ENCODE peak calls at places on chromosomes 6 and 20, in seven cellular contexts. E is tibial nerve; Z is foreskin fibroblast; V is fibroblast of lung; L is NB4; C is CD8-positive, alpha-beta T cell; U is progenitor cell of endocrine pancreas. I is an unnamed sample.

GRCh38 chr6:114389111-114389510 is 46.3 kb upstream of the HS3ST5 start:
- DNase-seq in U (no peak), V (peak), Z (no peak), E (no peak), L (no peak), C (no peak), I (no peak)

GRCh38 chr6:42366999-42367352 is 84.8 kb downstream of the TRERF1 start:
- DNase-seq in C (no peak), L (no peak), U (no peak), V (no peak), E (no peak), Z (no peak), I (no peak)

GRCh38 chr20:23257106-23257761 is 93.4 kb upstream of the NXT1 start:
- DNase-seq in C (no peak), L (no peak), V (peak), E (no peak), U (no peak), Z (no peak), I (no peak)

GRCh38 chr6:147205690-147206600 is 1.7 kb downstream of the STXBP5 start:
- DNase-seq in C (no peak), Z (no peak), E (no peak), U (no peak), V (peak), L (no peak), I (no peak)

GRCh38 chr6:39203804-39204495 is 25.3 kb downstream of the KCNK5 start:
- DNase-seq in V (no peak), U (no peak), E (no peak), C (no peak), L (no peak), Z (no peak), I (no peak)

GRCh38 chr20:50788045-50788867 is 6.6 kb upstream of the BCAS4 start:
- DNase-seq in U (no peak), C (no peak), L (peak), V (peak), Z (peak), E (no peak), I (no peak)

GRCh38 chr6:23446394-23447001 is 679.5 kb upstream of the NRSN1 start:
- DNase-seq in V (peak), E (no peak), Z (peak), C (no peak), U (no peak), L (peak), I (no peak)

GRCh38 chr20:57231951-57232428 is 34.5 kb downstream of the BMP7 start:
- DNase-seq in L (no peak), C (no peak), Z (no peak), V (no peak), U (no peak), E (no peak), I (no peak)

GRCh38 chr6:9540126-9540525 is 874.7 kb downstream of the TFAP2A start:
- DNase-seq in L (no peak), E (no peak), U (no peak), V (peak), Z (no peak), C (no peak), I (no peak)

GRCh38 chr20:62577447-62577846 is 64.9 kb upstream of the SLCO4A1 start:
- DNase-seq in Z (no peak), L (no peak), C (no peak), V (no peak), U (no peak), E (no peak), I (no peak)

GRCh38 chr20:57938158-57939108 is 228.6 kb upstream of the PMEPA1 start:
- DNase-seq in V (peak), U (no peak), Z (no peak), C (no peak), E (no peak), L (no peak), I (no peak)

GRCh38 chr6:107641500-107641931 is 151.6 kb downstream of the SOBP start:
- DNase-seq in E (no peak), C (no peak), V (no peak), Z (no peak), U (no peak), L (no peak), I (no peak)

GRCh38 chr20:23121766-23122095 is 35.6 kb upstream of the CD93 start:
- DNase-seq in L (no peak), E (no peak), U (no peak), V (no peak), Z (no peak), C (no peak), I (no peak)

GRCh38 chr6:132252113-132252512 is 149.2 kb downstream of the MOXD1 start:
- DNase-seq in E (no peak), L (no peak), V (no peak), U (no peak), C (no peak), Z (no peak), I (no peak)

GRCh38 chr6:20565291-20565690 is 31.0 kb downstream of the CDKAL1 start:
- DNase-seq in E (no peak), Z (no peak), L (no peak), U (no peak), C (no peak), V (no peak), I (no peak)

GRCh38 chr6:45422541-45423110 is 44.9 kb upstream of the SUPT3H start:
- DNase-seq in U (peak), L (peak), Z (peak), C (peak), V (peak), E (no peak), I (peak)

GRCh38 chr6:53894086-53894485 is 99.3 kb downstream of the LRRC1 start:
- DNase-seq in L (peak), V (peak), E (no peak), U (no peak), C (no peak), Z (peak), I (no peak)

GRCh38 chr6:44034931-44035345 is 92.3 kb downstream of the MRPL14 start:
- DNase-seq in E (no peak), Z (no peak), U (no peak), C (no peak), L (peak), V (no peak), I (no peak)

GRCh38 chr6:149452062-149452939 is 32.5 kb downstream of the ZC3H12D start:
- DNase-seq in C (no peak), E (no peak), U (no peak), V (no peak), L (no peak), Z (no peak), I (no peak)

GRCh38 chr6:110831405-110831804 is 16.1 kb upstream of the CDK19 start:
- DNase-seq in C (no peak), L (no peak), V (no peak), E (no peak), U (no peak), Z (no peak), I (no peak)

GRCh38 chr20:32089637-32090330 is 19.7 kb upstream of the TM9SF4 start:
- DNase-seq in E (no peak), V (no peak), Z (no peak), U (no peak), C (no peak), L (no peak), I (no peak)

GRCh38 chr6:136846046-136846445 is 23.7 kb downstream of the PEX7 start:
- DNase-seq in E (no peak), C (no peak), L (peak), U (no peak), Z (peak), V (peak), I (no peak)

GRCh38 chr20:10508060-10508459 is 73.0 kb downstream of the SLX4IP start:
- DNase-seq in Z (no peak), E (no peak), L (no peak), V (no peak), C (no peak), U (no peak), I (no peak)

GRCh38 chr6:152313542-152314482 is 323.4 kb downstream of the SYNE1 start:
- DNase-seq in C (no peak), L (no peak), U (no peak), V (peak), E (no peak), Z (peak), I (no peak)

GRCh38 chr20:53839423-53840176 is 230.8 kb downstream of the BCAS1 start:
- DNase-seq in C (peak), L (peak), U (no peak), Z (no peak), V (no peak), E (no peak), I (peak)

GRCh38 chr20:21528870-21529269 is 15.0 kb upstream of the NKX2-2 start:
- DNase-seq in C (no peak), L (no peak), U (no peak), Z (no peak), V (no peak), E (no peak), I (no peak)

GRCh38 chr6:41257369-41258195 is 28.9 kb downstream of the TREM1 start:
- DNase-seq in E (no peak), C (no peak), L (no peak), U (no peak), V (peak), Z (peak), I (no peak)

GRCh38 chr6:29853245-29853644 is 25.6 kb downstream of the HLA-G start:
- DNase-seq in C (no peak), V (no peak), L (no peak), Z (no peak), U (no peak), E (no peak), I (no peak)

GRCh38 chr20:51531141-51531710 is 11.3 kb downstream of the NFATC2 start:
- DNase-seq in V (peak), U (no peak), E (no peak), L (no peak), C (no peak), Z (no peak), I (no peak)

GRCh38 chr6:170100046-170100445 is 190.8 kb downstream of the DLL1 start:
- DNase-seq in Z (no peak), C (no peak), U (no peak), E (no peak), V (no peak), L (no peak), I (no peak)

GRCh38 chr6:41538556-41539182 is 7.5 kb upstream of the FOXP4 start:
- DNase-seq in C (no peak), L (peak), Z (peak), E (no peak), V (no peak), U (no peak), I (no peak)

GRCh38 chr6:81787313-81788068 is 35.0 kb upstream of the TENT5A start:
- DNase-seq in C (no peak), Z (no peak), L (no peak), U (no peak), E (no peak), V (peak), I (no peak)

DNA sequence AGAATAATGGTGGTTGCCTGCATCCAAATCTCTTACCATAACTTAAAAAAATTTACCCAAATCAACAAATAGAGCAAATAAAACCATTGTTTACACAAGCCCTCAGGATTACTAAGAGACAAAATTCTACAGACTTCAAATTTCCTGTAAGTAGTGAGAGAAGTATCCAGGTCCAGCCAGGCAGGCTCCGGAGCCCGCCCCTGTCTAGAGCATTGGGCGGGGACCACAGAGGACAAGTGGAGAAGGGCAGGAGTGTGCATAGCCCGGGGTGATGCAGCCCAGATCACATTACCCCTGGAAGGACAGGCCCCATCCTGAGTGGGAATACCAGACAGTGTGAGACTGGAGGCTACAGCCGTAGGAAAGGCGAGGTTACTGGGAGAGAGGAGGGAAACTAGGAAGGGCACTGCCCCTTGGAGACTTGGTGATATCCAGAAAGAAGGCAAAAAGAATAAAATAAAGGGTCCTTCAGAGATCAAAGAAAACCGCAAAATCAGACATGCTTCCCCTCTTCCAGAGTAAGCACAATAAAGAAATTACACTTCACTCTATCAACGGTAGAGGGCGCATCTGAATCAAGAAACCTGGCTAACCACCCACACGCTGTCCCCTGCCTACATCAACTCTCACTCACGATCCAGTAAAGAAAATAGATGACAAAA is 26.6 kb downstream of the RIN2 start:
- DNase-seq in C (no peak), V (peak), Z (peak), L (peak), E (no peak), U (no peak), I (no peak)
- TF ChIP-seq CTCF in C (no peak), V (peak), Z (peak), L (peak), E (peak), U (peak), I (no peak)

DNA sequence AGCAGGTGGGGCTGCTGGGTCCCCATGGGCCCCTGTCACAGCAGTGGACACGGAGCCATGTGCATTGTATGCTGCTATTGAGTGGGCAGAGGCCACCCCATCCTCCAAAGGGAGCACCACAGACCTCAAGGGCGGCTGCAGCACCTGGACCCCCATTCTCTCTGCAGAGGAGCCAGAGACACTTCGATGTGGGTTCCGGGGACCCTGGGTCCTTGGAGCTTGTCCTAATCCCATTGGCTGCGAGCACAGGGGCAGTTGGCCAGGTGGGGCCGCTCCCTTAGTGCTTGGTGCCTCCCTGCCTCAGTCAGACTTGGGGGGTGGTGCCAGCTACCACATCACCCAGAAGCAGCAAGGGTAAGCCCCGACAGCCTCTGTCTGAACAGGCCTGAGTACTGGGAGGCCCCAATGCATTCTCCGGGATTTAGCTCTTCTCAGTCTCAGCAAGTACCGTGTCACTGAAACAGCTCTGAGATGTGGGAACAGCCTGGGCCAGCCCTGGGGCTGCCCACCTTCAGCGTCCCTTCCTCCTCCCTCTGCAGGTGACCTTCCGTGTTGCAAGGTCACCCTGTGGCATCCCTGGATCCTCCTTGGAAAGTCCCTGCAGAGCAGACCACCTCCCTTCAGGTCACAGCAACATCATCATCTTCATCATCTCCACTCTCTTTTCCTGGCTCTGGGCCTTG is 73.9 kb downstream of the GINS1 start:
- DNase-seq in E (no peak), V (no peak), L (no peak), C (no peak), U (no peak), Z (no peak), I (no peak)
- TF ChIP-seq CTCF in E (no peak), V (peak), L (no peak), C (no peak), U (peak), Z (no peak), I (no peak)

GRCh38 chr6:78810146-78810545 is 57.2 kb upstream of the IRAK1BP1 start:
- DNase-seq in U (no peak), E (no peak), C (no peak), V (peak), L (peak), Z (peak), I (no peak)
- TF ChIP-seq CTCF in U (peak), E (no peak), C (no peak), V (peak), L (peak), Z (peak), I (no peak)

GRCh38 chr6:68958327-68958726 is 323.2 kb downstream of the ADGRB3 start:
- DNase-seq in E (no peak), Z (no peak), U (no peak), V (peak), L (peak), C (no peak), I (no peak)
- TF ChIP-seq CTCF in E (peak), Z (no peak), U (no peak), V (peak), L (no peak), C (no peak), I (no peak)

GRCh38 chr20:13838664-13839063 is 53.8 kb downstream of the NDUFAF5 start:
- DNase-seq in U (no peak), E (no peak), C (no peak), Z (no peak), V (no peak), L (no peak), I (no peak)

GRCh38 chr20:13839421-13840092 is 54.7 kb downstream of the NDUFAF5 start:
- DNase-seq in L (no peak), V (peak), U (no peak), C (no peak), Z (peak), E (no peak), I (no peak)

GRCh38 chr20:13840093-13840465 is 55.3 kb downstream of the NDUFAF5 start:
- DNase-seq in Z (no peak), C (no peak), E (no peak), U (no peak), L (no peak), V (no peak), I (no peak)

GRCh38 chr20:13844296-13844695 is 59.5 kb downstream of the NDUFAF5 start:
- DNase-seq in L (no peak), V (no peak), C (no peak), Z (no peak), E (no peak), U (no peak), I (no peak)

GRCh38 chr20:13841206-13841605 is 56.4 kb downstream of the NDUFAF5 start:
- DNase-seq in C (no peak), Z (no peak), L (no peak), V (no peak), E (no peak), U (no peak), I (no peak)
- TF ChIP-seq CTCF in C (no peak), Z (no peak), L (no peak), V (no peak), E (no peak), U (no peak), I (no peak)

GRCh38 chr6:80010296-80010695 is 5.8 kb downstream of the TTK start:
- DNase-seq in E (no peak), C (no peak), U (no peak), L (no peak), V (no peak), Z (no peak), I (no peak)
- TF ChIP-seq CTCF in E (no peak), C (no peak), U (no peak), L (no peak), V (peak), Z (peak), I (no peak)

DNA sequence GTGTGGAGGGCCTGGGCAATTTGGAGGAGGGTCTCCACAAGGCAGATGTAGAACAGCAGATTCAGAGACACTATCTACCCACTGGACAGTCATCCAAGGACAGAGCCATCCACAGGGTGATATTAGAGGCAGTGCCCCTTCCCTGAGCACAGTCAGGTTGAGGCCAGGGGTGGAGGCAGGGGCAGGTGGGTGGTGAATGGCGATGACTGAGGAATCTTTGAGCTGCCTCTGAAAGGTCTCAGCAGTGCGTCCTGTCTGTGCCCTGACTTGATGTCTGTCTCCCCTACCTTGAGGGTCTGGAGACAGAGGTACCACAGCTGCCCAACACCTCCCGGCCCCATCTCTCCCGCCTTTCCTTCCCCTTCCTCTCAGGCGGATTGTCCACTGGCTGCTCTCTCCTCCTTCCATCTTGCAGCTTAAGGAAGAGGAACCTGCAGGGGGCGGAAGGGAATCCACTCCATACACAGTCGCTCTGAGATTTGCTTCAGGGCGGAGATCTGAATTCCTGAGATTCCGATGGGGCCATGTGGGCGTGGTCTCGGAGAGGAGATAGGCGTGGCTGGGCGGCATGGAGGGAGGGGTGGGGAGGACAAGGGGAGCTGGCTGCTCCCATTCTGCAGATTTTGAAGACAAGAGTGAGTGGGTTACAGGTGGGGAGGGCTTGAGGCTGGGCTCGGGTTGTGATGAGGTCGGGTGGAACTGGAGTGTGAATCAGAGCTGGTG is 1.7 kb downstream of the MUCL3 start:
- DNase-seq in L (no peak), Z (peak), C (no peak), E (peak), V (peak), U (peak), I (no peak)
- TF ChIP-seq CTCF in L (no peak), Z (peak), C (no peak), E (peak), V (peak), U (peak), I (no peak)

I was measured in activated B cell treated with CpG ODN at 0.5 μM for 24 hours.